ENCODE peak calls at places on chromosomes 4 and X, in nine cellular contexts. N, M, J, Y, D, L, R, W and X are unnamed samples.

GRCh38 chr4:152385551-152385950 is 150.3 kb downstream of the FBXW7 start:
- DNase-seq in N (peak), M (no peak), J (no peak), Y (peak), D (no peak), L (peak), R (peak), W (no peak), X (no peak)

GRCh38 chr4:129342820-129343219 is 246.9 kb downstream of the C4orf33 start:
- DNase-seq in N (peak), M (peak), J (no peak), Y (no peak), D (peak), L (peak), R (peak), W (no peak), X (peak)

GRCh38 chr4:147651563-147651962 is 32.4 kb downstream of the PRMT9 start:
- DNase-seq in N (no peak), M (no peak), J (no peak), Y (no peak), D (no peak), L (no peak), R (no peak), W (no peak), X (no peak)

GRCh38 chrX:48961585-48962091 is 4.2 kb upstream of the OTUD5 start:
- DNase-seq in N (no peak), M (no peak), J (no peak), Y (no peak), D (no peak), L (no peak), R (no peak), W (no peak), X (no peak)

GRCh38 chr4:118969359-118969758 is 80.7 kb downstream of the SYNPO2 start:
- DNase-seq in N (peak), M (no peak), J (no peak), Y (peak), D (peak), L (peak), R (peak), W (peak), X (no peak)

GRCh38 chr4:153271820-153272219 is 67.6 kb downstream of the TRIM2 start:
- DNase-seq in N (no peak), M (no peak), J (no peak), Y (no peak), D (no peak), L (no peak), R (no peak), W (no peak), X (no peak)

GRCh38 chrX:46198858-46199257 is 346.4 kb downstream of the ZNF674 start:
- DNase-seq in N (no peak), M (no peak), J (no peak), Y (no peak), D (peak), L (no peak), R (no peak), W (no peak), X (no peak)

GRCh38 chr4:29278580-29278979 is 1441.6 kb upstream of the PCDH7 start:
- DNase-seq in N (no peak), M (no peak), J (no peak), Y (no peak), D (no peak), L (peak), R (peak), W (no peak), X (no peak)

GRCh38 chrX:123884809-123885408 is 25.1 kb downstream of the XIAP start:
- DNase-seq in N (peak), M (no peak), J (no peak), Y (peak), D (peak), L (no peak), R (peak), W (no peak), X (no peak)

GRCh38 chrX:103586314-103586646 is 965 bp downstream of the TCEAL4 start:
- DNase-seq in N (peak), M (no peak), J (peak), Y (no peak), D (no peak), L (no peak), R (no peak), W (peak), X (no peak)

GRCh38 chr4:48329976-48330375 is 11.4 kb upstream of the SLAIN2 start:
- DNase-seq in N (peak), M (peak), J (no peak), Y (no peak), D (peak), L (peak), R (peak), W (no peak), X (no peak)

GRCh38 chr4:153655004-153655541 is 29.0 kb upstream of the TLR2 start:
- DNase-seq in N (peak), M (no peak), J (no peak), Y (no peak), D (no peak), L (no peak), R (no peak), W (no peak), X (no peak)

GRCh38 chr4:56937262-56937661 is 29.6 kb downstream of the REST start:
- DNase-seq in N (peak), M (peak), J (no peak), Y (no peak), D (peak), L (peak), R (peak), W (no peak), X (no peak)

GRCh38 chrX:135522878-135523693 is 2.6 kb downstream of the INTS6L start:
- DNase-seq in N (no peak), M (no peak), J (peak), Y (no peak), D (no peak), L (no peak), R (no peak), W (no peak), X (no peak)

GRCh38 chrX:44637282-44637681 is 94.6 kb upstream of the FUNDC1 start:
- DNase-seq in N (no peak), M (no peak), J (no peak), Y (no peak), D (no peak), L (no peak), R (no peak), W (no peak), X (no peak)

GRCh38 chrX:47723689-47724088 is 64.7 kb upstream of the UXT start:
- DNase-seq in N (no peak), M (no peak), J (no peak), Y (peak), D (peak), L (no peak), R (no peak), W (no peak), X (no peak)

GRCh38 chr4:7648813-7649395 is 214.2 kb upstream of the PSAPL1 start:
- DNase-seq in N (no peak), M (no peak), J (no peak), Y (no peak), D (no peak), L (no peak), R (no peak), W (no peak), X (no peak)

GRCh38 chr4:7998447-7998846 is 58.8 kb upstream of the AFAP1 start:
- DNase-seq in N (no peak), M (no peak), J (no peak), Y (no peak), D (no peak), L (no peak), R (no peak), W (no peak), X (no peak)

GRCh38 chrX:45295587-45295986 is 94.9 kb upstream of the DIPK2B start:
- DNase-seq in N (peak), M (peak), J (no peak), Y (peak), D (peak), L (peak), R (peak), W (no peak), X (peak)

GRCh38 chr4:172515266-172515879 is 653.2 kb upstream of the GALNT7 start:
- DNase-seq in N (no peak), M (no peak), J (no peak), Y (no peak), D (no peak), L (no peak), R (no peak), W (no peak), X (no peak)

GRCh38 chr4:138553001-138553845 is 311.1 kb upstream of the SLC7A11 start:
- DNase-seq in N (no peak), M (no peak), J (peak), Y (no peak), D (no peak), L (no peak), R (no peak), W (no peak), X (no peak)

GRCh38 chr4:2338754-2339457 is 77.0 kb upstream of the MXD4 start:
- DNase-seq in N (no peak), M (no peak), J (no peak), Y (peak), D (no peak), L (no peak), R (no peak), W (peak), X (no peak)

GRCh38 chr4:42412251-42412650 is 15.0 kb downstream of the SHISA3 start:
- DNase-seq in N (peak), M (peak), J (no peak), Y (no peak), D (no peak), L (no peak), R (peak), W (no peak), X (peak)

GRCh38 chr4:25283948-25284347 is 28.6 kb upstream of the ZCCHC4 start:
- DNase-seq in N (no peak), M (no peak), J (no peak), Y (no peak), D (no peak), L (no peak), R (no peak), W (no peak), X (no peak)

GRCh38 chrX:70439016-70439415 is 5.6 kb upstream of the DLG3 start:
- DNase-seq in N (no peak), M (no peak), J (no peak), Y (no peak), D (no peak), L (no peak), R (peak), W (no peak), X (no peak)

GRCh38 chrX:73127700-73128241 is 48.5 kb upstream of the PABPC1L2A start:
- DNase-seq in N (peak), M (no peak), J (peak), Y (peak), D (peak), L (no peak), R (no peak), W (no peak), X (no peak)

GRCh38 chr4:114658179-114658578 is 59.6 kb downstream of the UGT8 start:
- DNase-seq in N (no peak), M (no peak), J (no peak), Y (no peak), D (no peak), L (no peak), R (no peak), W (no peak), X (no peak)

GRCh38 chr4:42673084-42673429 is 16.2 kb upstream of the ATP8A1 start:
- DNase-seq in N (peak), M (peak), J (no peak), Y (peak), D (no peak), L (no peak), R (peak), W (peak), X (peak)

GRCh38 chr4:155809835-155810234 is 51.0 kb downstream of the GUCY1B1 start:
- DNase-seq in N (peak), M (no peak), J (no peak), Y (no peak), D (peak), L (peak), R (peak), W (no peak), X (peak)

GRCh38 chr4:38068107-38068506 is 107.9 kb downstream of the PTTG2 start:
- DNase-seq in N (no peak), M (no peak), J (no peak), Y (no peak), D (no peak), L (no peak), R (no peak), W (no peak), X (no peak)

GRCh38 chr4:166527500-166527899 is 654.5 kb downstream of the TLL1 start:
- DNase-seq in N (peak), M (no peak), J (no peak), Y (no peak), D (no peak), L (peak), R (peak), W (no peak), X (no peak)

GRCh38 chr4:67122029-67122428 is 423.3 kb downstream of the CENPC start:
- DNase-seq in N (no peak), M (no peak), J (no peak), Y (no peak), D (peak), L (no peak), R (no peak), W (no peak), X (no peak)

GRCh38 chr4:153497091-153497531 is 31.0 kb downstream of the TMEM131L start:
- DNase-seq in N (no peak), M (no peak), J (no peak), Y (no peak), D (peak), L (no peak), R (peak), W (no peak), X (peak)

GRCh38 chrX:151151668-151152267 is 24.6 kb upstream of the GPR50 start:
- DNase-seq in N (peak), M (no peak), J (no peak), Y (peak), D (peak), L (peak), R (peak), W (no peak), X (no peak)

GRCh38 chr4:27986476-27986875 is 1125.8 kb downstream of the STIM2 start:
- DNase-seq in N (no peak), M (no peak), J (no peak), Y (no peak), D (no peak), L (no peak), R (no peak), W (no peak), X (no peak)

GRCh38 chrX:132171478-132171877 is 43.7 kb upstream of the FRMD7 start:
- DNase-seq in N (no peak), M (no peak), J (no peak), Y (no peak), D (peak), L (no peak), R (no peak), W (no peak), X (no peak)
- TF ChIP-seq CTCF in N (no peak), M (no peak), J (no peak), Y (no peak), D (no peak), L (no peak), R (no peak), W (no peak), X (peak)

DNA sequence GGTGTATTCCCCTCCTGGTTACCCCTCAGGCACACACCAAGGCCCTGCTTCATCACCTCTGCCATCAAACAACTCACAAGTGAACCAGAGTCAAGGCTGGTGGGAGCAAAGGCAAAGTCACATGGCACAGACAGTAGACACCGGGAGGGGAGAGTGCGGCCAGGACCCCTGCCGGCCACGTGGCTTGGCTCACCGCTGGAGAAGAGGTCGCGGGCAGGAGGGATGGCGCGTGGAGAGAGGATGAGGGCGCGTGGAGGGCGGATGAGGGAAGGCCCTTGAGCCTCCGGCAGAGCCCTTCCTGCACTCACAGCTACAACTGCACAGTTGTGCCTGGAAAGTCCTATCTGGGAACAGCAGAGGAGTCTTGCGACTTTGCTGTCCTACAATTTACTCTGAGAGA is 104.2 kb upstream of the ADRA2C start:
- DNase-seq in N (no peak), M (no peak), J (peak), Y (no peak), D (no peak), L (no peak), R (no peak), W (no peak), X (no peak)
- H3K4me3 ChIP-seq in N (no peak), M (no peak), J (no peak), Y (no peak), D (no peak), L (no peak), R (no peak), W (no peak), X (no peak)

DNA sequence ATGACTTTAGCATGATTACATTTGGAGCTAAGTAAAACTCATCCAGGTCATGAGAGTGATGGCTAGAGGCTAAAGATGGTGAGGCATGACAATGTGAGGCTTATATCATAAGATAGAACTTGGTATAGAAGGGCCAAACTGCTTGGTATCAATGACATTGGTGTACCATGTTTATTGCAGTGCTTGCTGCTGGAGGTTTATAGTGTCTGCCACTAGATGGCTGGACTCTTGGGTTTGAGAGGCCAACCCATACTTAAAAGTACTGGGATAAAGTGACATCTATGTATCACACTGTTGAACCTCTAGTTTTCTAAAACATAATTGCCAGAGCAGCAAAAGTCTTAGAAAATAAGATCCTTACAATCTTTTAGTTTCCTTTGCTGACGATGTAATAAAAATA is 83.0 kb upstream of the TACR3 start:
- DNase-seq in N (no peak), M (no peak), J (no peak), Y (no peak), D (no peak), L (no peak), R (no peak), W (no peak), X (no peak)
- TF ChIP-seq CTCF in N (no peak), M (no peak), J (no peak), Y (no peak), D (no peak), L (no peak), R (no peak), W (no peak), X (no peak)

GRCh38 chrX:9703406-9703805 is 62.2 kb downstream of the GPR143 start:
- DNase-seq in N (no peak), M (no peak), J (no peak), Y (no peak), D (no peak), L (no peak), R (no peak), W (no peak), X (no peak)

GRCh38 chrX:9698566-9698965 is 67.1 kb downstream of the GPR143 start:
- DNase-seq in N (no peak), M (no peak), J (no peak), Y (no peak), D (no peak), L (no peak), R (no peak), W (no peak), X (no peak)

GRCh38 chrX:9701790-9702189 is 63.9 kb downstream of the GPR143 start:
- DNase-seq in N (no peak), M (no peak), J (no peak), Y (no peak), D (no peak), L (no peak), R (no peak), W (no peak), X (no peak)

GRCh38 chrX:9704876-9705465 is 60.7 kb downstream of the GPR143 start:
- DNase-seq in N (no peak), M (no peak), J (no peak), Y (no peak), D (no peak), L (no peak), R (no peak), W (no peak), X (no peak)

GRCh38 chrX:9700555-9700954 is 65.1 kb downstream of the GPR143 start:
- DNase-seq in N (no peak), M (no peak), J (no peak), Y (no peak), D (no peak), L (no peak), R (no peak), W (no peak), X (no peak)
- H3K4me3 ChIP-seq in N (no peak), M (no peak), J (no peak), Y (no peak), D (no peak), L (no peak), R (no peak), W (no peak), X (no peak)

GRCh38 chrX:41512394-41512793 is 65.3 kb downstream of the NYX start:
- DNase-seq in N (no peak), M (no peak), J (no peak), Y (no peak), D (no peak), L (no peak), R (no peak), W (no peak), X (no peak)

GRCh38 chrX:41502004-41502403 is 54.9 kb downstream of the NYX start:
- DNase-seq in N (no peak), M (no peak), J (no peak), Y (no peak), D (no peak), L (no peak), R (no peak), W (no peak), X (no peak)

GRCh38 chrX:41507899-41508298 is 60.8 kb downstream of the NYX start:
- DNase-seq in N (no peak), M (no peak), J (no peak), Y (no peak), D (no peak), L (no peak), R (no peak), W (no peak), X (no peak)
- TF ChIP-seq CTCF in N (no peak), M (no peak), J (no peak), Y (no peak), D (no peak), L (no peak), R (no peak), W (no peak), X (no peak)

DNA sequence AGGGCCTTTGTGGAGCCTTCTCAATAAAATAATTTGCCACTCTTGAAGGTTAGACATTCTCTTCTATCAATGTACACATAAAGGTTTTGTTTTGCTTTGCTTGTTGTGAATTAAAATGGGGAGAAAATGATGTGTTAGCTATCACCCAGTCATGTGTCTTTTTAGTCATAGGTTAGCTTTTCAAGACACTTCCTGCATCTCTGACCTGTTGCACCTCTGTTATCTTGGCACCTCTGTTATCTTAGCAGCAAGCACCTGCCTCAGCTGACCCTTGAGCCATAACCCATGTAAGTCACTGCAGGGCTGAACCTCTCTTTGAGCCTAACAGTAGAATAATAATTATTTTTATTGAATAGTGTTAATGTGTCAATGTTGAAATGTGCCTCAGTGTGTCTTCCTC is 1.0 kb downstream of the TMEM144 start:
- DNase-seq in N (no peak), M (no peak), J (peak), Y (peak), D (peak), L (no peak), R (no peak), W (peak), X (no peak)
- H3K4me3 ChIP-seq in N (peak), M (no peak), J (no peak), Y (peak), D (peak), L (peak), R (peak), W (peak), X (peak)

GRCh38 chrX:39772057-39772832 is 325.5 kb downstream of the BCOR start:
- DNase-seq in N (no peak), M (no peak), J (no peak), Y (no peak), D (no peak), L (no peak), R (no peak), W (peak), X (no peak)
- TF ChIP-seq CTCF in N (no peak), M (no peak), J (no peak), Y (no peak), D (no peak), L (no peak), R (no peak), W (no peak), X (no peak)

DNA sequence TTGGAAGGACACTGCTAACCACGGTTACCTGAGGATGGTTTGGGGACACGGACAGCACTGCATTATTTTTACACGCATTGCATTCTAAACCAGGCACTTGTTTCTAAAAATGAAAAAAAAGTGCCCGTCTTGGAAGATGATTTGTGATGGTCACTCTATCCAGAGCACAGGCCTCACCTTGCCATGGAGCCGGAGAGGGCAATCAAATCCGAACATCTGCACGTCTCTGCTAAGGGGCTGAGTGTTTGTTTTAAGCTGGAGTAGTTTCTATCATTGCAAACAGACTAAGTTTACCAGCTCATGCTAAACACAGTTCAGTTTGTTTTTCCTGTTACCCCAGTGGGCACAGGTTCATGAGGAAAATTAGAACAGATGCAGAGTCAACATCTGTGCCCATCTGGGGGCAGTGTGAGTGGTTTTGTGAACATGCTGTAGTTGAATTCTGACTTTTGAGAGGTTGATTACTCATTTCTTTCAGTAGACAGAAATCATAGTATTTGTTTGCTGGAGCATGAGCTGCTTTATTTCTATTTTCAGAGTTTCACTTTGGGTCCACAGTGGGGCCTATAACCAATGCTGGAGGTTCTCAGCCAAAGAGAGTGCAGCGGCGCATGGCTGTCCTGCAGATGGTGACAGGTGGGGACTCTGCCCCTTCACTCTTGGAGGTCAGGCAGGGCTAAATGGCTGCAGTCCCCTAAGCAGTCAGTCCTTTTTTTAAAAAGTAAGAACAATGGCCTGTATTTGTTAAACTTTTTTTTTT is 65.4 kb upstream of the ENPP6 start:
- DNase-seq in N (no peak), M (no peak), J (no peak), Y (peak), D (no peak), L (no peak), R (no peak), W (no peak), X (no peak)
- H3K4me3 ChIP-seq in N (no peak), M (no peak), J (no peak), Y (no peak), D (no peak), L (no peak), R (no peak), W (no peak), X (no peak)